ENCODE peak calls at places on chromosome 3, in ten cellular contexts. K, A, Z, P, T, V, H, G, I and O are unnamed samples.

GRCh38 chr3:33438871-33439270 is 1.3 kb downstream of the UBP1 start:
- DNase-seq in K (no peak), A (no peak), Z (no peak), P (no peak), T (no peak), V (no peak), H (no peak), G (no peak), I (no peak), O (no peak)

GRCh38 chr3:122102191-122102935 is 47.2 kb downstream of the CD86 start:
- DNase-seq in K (no peak), A (peak), Z (no peak), P (no peak), T (no peak), V (no peak), H (no peak), G (no peak), I (no peak), O (no peak)

GRCh38 chr3:119702530-119703527 is at the start of gene CFAP91:
- DNase-seq in K (peak), A (peak), Z (peak), P (peak), T (peak), V (peak), H (peak), G (peak), I (peak), O (peak)

GRCh38 chr3:190586631-190587000 is 72.7 kb downstream of the IL1RAP start:
- DNase-seq in K (no peak), A (peak), Z (peak), P (no peak), T (no peak), V (no peak), H (no peak), G (no peak), I (no peak), O (no peak)

GRCh38 chr3:14142567-14143270 is 17.9 kb downstream of the TMEM43 start:
- DNase-seq in K (no peak), A (no peak), Z (no peak), P (no peak), T (no peak), V (no peak), H (no peak), G (no peak), I (no peak), O (no peak)

GRCh38 chr3:160490166-160490565 is 40.6 kb upstream of the TRIM59 start:
- DNase-seq in K (no peak), A (no peak), Z (no peak), P (no peak), T (no peak), V (no peak), H (no peak), G (no peak), I (no peak), O (no peak)

GRCh38 chr3:164132878-164133277 is 945.4 kb downstream of the SI start:
- DNase-seq in K (no peak), A (no peak), Z (no peak), P (no peak), T (no peak), V (no peak), H (no peak), G (no peak), I (no peak), O (no peak)

GRCh38 chr3:73080201-73080966 is 18.9 kb downstream of the EBLN2 start:
- DNase-seq in K (no peak), A (peak), Z (no peak), P (no peak), T (no peak), V (no peak), H (no peak), G (no peak), I (no peak), O (peak)

GRCh38 chr3:8421267-8421666 is 80.4 kb upstream of the LMCD1 start:
- DNase-seq in K (no peak), A (no peak), Z (no peak), P (no peak), T (no peak), V (no peak), H (no peak), G (no peak), I (no peak), O (no peak)

GRCh38 chr3:171446801-171447578 is 13.2 kb downstream of the TNIK start:
- DNase-seq in K (no peak), A (no peak), Z (no peak), P (peak), T (no peak), V (no peak), H (no peak), G (no peak), I (no peak), O (no peak)

GRCh38 chr3:15315003-15315402 is 17.4 kb downstream of the SH3BP5 start:
- DNase-seq in K (no peak), A (no peak), Z (no peak), P (no peak), T (no peak), V (no peak), H (no peak), G (no peak), I (no peak), O (no peak)

GRCh38 chr3:42254566-42254965 is 11.4 kb downstream of the CCK start:
- DNase-seq in K (no peak), A (no peak), Z (no peak), P (no peak), T (peak), V (no peak), H (no peak), G (no peak), I (no peak), O (no peak)

GRCh38 chr3:197942956-197943556 is 6.9 kb upstream of the RPL35A start:
- DNase-seq in K (no peak), A (peak), Z (no peak), P (no peak), T (peak), V (no peak), H (no peak), G (no peak), I (no peak), O (no peak)

GRCh38 chr3:139388961-139389551 is 391 bp downstream of the COPB2 start:
- DNase-seq in K (no peak), A (peak), Z (no peak), P (no peak), T (no peak), V (no peak), H (no peak), G (no peak), I (no peak), O (no peak)

GRCh38 chr3:155949464-155950217 is 79.2 kb downstream of the GMPS start:
- DNase-seq in K (no peak), A (no peak), Z (no peak), P (no peak), T (no peak), V (no peak), H (no peak), G (no peak), I (no peak), O (no peak)

GRCh38 chr3:28781053-28781452 is 432.4 kb upstream of the AZI2 start:
- DNase-seq in K (no peak), A (no peak), Z (no peak), P (no peak), T (no peak), V (no peak), H (no peak), G (no peak), I (no peak), O (no peak)

GRCh38 chr3:150222646-150223045 is 185.5 kb upstream of the TSC22D2 start:
- DNase-seq in K (no peak), A (no peak), Z (no peak), P (no peak), T (no peak), V (no peak), H (no peak), G (no peak), I (no peak), O (no peak)

GRCh38 chr3:196684548-196685407 is 27.3 kb downstream of the CEP19 start:
- DNase-seq in K (no peak), A (peak), Z (peak), P (peak), T (peak), V (no peak), H (no peak), G (peak), I (peak), O (peak)

GRCh38 chr3:98903099-98903498 is 1.6 kb upstream of the DCBLD2 start:
- DNase-seq in K (no peak), A (no peak), Z (no peak), P (no peak), T (no peak), V (no peak), H (no peak), G (no peak), I (no peak), O (no peak)

GRCh38 chr3:184544513-184544861 is 17.1 kb upstream of the EPHB3 start:
- DNase-seq in K (no peak), A (no peak), Z (no peak), P (no peak), T (no peak), V (no peak), H (no peak), G (no peak), I (no peak), O (no peak)

GRCh38 chr3:184542577-184542976 is 19.0 kb upstream of the EPHB3 start:
- DNase-seq in K (no peak), A (no peak), Z (no peak), P (no peak), T (no peak), V (no peak), H (no peak), G (no peak), I (no peak), O (no peak)

GRCh38 chr3:184545769-184546168 is 15.8 kb upstream of the EPHB3 start:
- DNase-seq in K (no peak), A (no peak), Z (no peak), P (no peak), T (no peak), V (no peak), H (no peak), G (no peak), I (no peak), O (no peak)

GRCh38 chr3:184543256-184543655 is 18.3 kb upstream of the EPHB3 start:
- DNase-seq in K (no peak), A (no peak), Z (no peak), P (no peak), T (no peak), V (no peak), H (no peak), G (no peak), I (no peak), O (no peak)

DNA sequence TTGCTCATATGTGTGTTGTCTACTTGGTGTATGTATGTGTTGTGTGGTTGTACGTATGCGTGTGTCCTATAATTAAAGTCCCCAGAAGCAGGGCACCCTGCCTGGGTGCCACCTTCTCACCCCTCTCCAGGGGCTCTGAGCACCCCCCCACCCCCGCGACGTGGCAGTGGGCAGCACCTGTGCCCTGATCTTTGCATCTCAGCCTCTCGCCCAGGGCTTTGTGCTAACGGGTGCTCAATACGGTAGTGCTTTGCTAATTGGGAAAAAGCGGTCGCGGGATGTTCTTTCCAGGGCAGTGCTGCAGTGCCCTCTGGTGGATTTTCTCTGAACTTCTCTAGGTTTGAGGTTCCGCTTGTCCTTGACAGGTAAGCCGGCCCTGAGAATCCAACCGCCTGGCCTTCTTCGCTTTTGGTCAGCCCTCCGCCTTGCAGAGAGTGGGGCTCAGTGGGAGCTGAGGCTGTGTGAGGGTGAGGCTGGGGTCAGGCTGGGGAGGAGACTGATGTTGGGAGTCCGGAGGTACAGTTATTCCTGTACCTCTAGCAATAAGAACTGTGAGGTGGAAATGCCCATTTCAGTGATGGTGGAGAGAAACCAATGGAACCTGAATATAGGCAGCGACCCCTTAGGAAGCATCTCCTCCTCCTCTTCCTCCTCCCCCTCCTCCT is 17.6 kb upstream of the EPHB3 start:
- DNase-seq in K (peak), A (peak), Z (peak), P (peak), T (peak), V (peak), H (peak), G (peak), I (peak), O (peak)
- TF ChIP-seq CTCF in K (peak), A (peak), Z (peak), P (peak), T (peak), V (peak), H (peak), G (peak), I (peak), O (peak)

DNA sequence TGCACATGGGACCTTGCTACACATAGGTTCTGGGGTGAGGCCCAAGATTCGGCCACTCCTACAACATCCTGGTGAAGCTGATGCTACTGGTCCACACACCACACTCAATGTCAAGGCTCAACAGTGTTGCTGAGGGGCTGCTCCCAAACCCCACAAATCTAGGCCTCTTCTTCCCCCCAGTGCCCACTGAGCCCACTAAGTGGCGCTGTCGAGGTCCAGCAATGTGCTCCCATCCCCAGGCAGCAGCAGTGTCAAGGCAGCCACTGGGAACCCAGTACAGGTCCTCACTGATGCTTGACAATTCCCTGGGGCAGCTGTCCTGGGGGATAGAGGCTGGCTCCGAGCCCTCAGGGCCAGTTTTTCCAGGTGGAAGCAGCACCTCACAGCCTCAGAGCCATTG is 21.5 kb downstream of the SCN5A start:
- DNase-seq in K (no peak), A (peak), Z (no peak), P (no peak), T (peak), V (no peak), H (no peak), G (no peak), I (no peak), O (peak)
- TF ChIP-seq CTCF in K (peak), A (peak), Z (no peak), P (peak), T (no peak), V (no peak), H (no peak), G (no peak), I (no peak), O (peak)

DNA sequence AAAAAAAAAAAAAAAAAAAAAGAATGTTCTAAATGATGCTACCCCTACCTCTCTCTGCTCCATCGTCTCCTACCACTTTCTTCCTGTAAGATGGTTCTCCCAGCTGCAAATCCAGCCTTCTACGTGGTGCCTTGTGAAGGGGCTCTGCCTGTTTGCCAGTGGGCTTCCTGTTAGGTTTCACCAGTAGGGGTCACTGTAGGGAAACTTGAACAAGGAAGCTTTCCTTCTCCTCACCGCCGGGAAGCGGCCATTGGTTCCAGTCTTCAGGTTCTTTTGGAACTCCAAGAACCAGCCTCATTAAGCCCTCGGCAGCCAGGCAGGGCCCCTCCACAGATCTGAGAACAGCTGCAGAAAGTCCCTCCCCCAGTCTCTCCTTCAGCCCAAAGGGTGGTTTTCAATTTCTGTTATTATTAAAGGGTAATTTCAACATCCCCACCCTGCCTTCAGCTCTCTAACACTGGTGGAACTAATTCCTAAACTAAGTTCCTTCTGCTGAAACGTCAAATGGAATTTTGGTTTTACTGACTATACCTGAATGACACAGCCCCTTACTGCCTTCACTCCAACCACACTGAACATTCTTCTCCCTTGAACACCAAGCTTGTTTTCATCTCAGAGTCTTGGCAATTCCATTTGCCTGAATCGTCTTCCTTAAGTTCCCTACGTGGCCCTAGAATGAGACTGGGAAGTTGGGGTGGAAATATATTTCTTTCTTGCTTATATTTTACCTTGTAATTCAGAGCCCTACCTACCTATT is 13.5 kb downstream of the MCCC1 start:
- DNase-seq in K (no peak), A (peak), Z (no peak), P (no peak), T (no peak), V (no peak), H (no peak), G (no peak), I (no peak), O (peak)
- TF ChIP-seq CTCF in K (peak), A (peak), Z (no peak), P (peak), T (no peak), V (peak), H (peak), G (peak), I (no peak), O (peak)

GRCh38 chr3:44571024-44571423 is 13.7 kb upstream of the ZNF660 start:
- DNase-seq in K (no peak), A (no peak), Z (no peak), P (no peak), T (no peak), V (no peak), H (no peak), G (no peak), I (no peak), O (no peak)

GRCh38 chr3:44576661-44577060 is 8.1 kb upstream of the ZNF660 start:
- DNase-seq in K (no peak), A (no peak), Z (no peak), P (no peak), T (no peak), V (no peak), H (no peak), G (no peak), I (no peak), O (no peak)
- TF ChIP-seq CTCF in K (no peak), A (no peak), Z (no peak), P (no peak), T (no peak), V (no peak), H (no peak), G (no peak), I (no peak), O (no peak)